ENCODE peak calls at places on chromosome 6, in seven cellular contexts. One of them, this sample, is unnamed.

GRCh38 chr6:134920422-134920821 is 29.5 kb downstream of the ALDH8A1 start:
- DNase-seq in amniotic stem cell: no peak
- DNase-seq in GM12878: no peak
- DNase-seq in SK-N-DZ: no peak
- DNase-seq in COR-L47: no peak
- DNase-seq in NCI-H345: no peak
- DNase-seq in HEK293T: no peak
- DNase-seq in this sample: no peak

GRCh38 chr6:148240463-148240845 is 102.2 kb upstream of the SASH1 start:
- DNase-seq in SK-N-DZ: no peak
- DNase-seq in amniotic stem cell: no peak
- DNase-seq in NCI-H345: no peak
- DNase-seq in GM12878: no peak
- DNase-seq in HEK293T: no peak
- DNase-seq in COR-L47: no peak
- DNase-seq in this sample: no peak

GRCh38 chr6:152595507-152595906 is 41.7 kb downstream of the SYNE1 start:
- DNase-seq in HEK293T: peak; percentile 45
- DNase-seq in amniotic stem cell: no peak
- DNase-seq in COR-L47: no peak
- DNase-seq in GM12878: no peak
- DNase-seq in NCI-H345: no peak
- DNase-seq in SK-N-DZ: no peak
- DNase-seq in this sample: no peak

GRCh38 chr6:115838763-115839401 is 221.8 kb downstream of the FRK start:
- DNase-seq in amniotic stem cell: no peak
- DNase-seq in HEK293T: peak; percentile 69
- DNase-seq in COR-L47: peak; percentile 25
- DNase-seq in SK-N-DZ: peak; percentile 20
- DNase-seq in GM12878: no peak
- DNase-seq in NCI-H345: no peak
- DNase-seq in this sample: peak; percentile 40

GRCh38 chr6:47308674-47309325 is 905 bp downstream of the TNFRSF21 start:
- DNase-seq in HEK293T: peak; percentile 43
- DNase-seq in NCI-H345: peak; percentile 13
- DNase-seq in SK-N-DZ: peak; percentile 39
- DNase-seq in GM12878: no peak
- DNase-seq in COR-L47: no peak
- DNase-seq in amniotic stem cell: no peak
- DNase-seq in this sample: no peak

GRCh38 chr6:144335315-144335861 is 50.3 kb downstream of the UTRN start:
- DNase-seq in amniotic stem cell: no peak
- DNase-seq in COR-L47: no peak
- DNase-seq in SK-N-DZ: no peak
- DNase-seq in NCI-H345: no peak
- DNase-seq in GM12878: no peak
- DNase-seq in HEK293T: no peak
- DNase-seq in this sample: peak; percentile 59

GRCh38 chr6:127111526-127111925 is 6.9 kb upstream of the RSPO3 start:
- DNase-seq in SK-N-DZ: no peak
- DNase-seq in amniotic stem cell: no peak
- DNase-seq in NCI-H345: no peak
- DNase-seq in HEK293T: no peak
- DNase-seq in GM12878: no peak
- DNase-seq in COR-L47: no peak
- DNase-seq in this sample: no peak

GRCh38 chr6:41974281-41974825 is 32.7 kb upstream of the CCND3 start:
- DNase-seq in SK-N-DZ: no peak
- DNase-seq in amniotic stem cell: no peak
- DNase-seq in COR-L47: no peak
- DNase-seq in HEK293T: no peak
- DNase-seq in GM12878: no peak
- DNase-seq in NCI-H345: no peak
- DNase-seq in this sample: no peak

GRCh38 chr6:157574851-157575424 is 193.9 kb downstream of the ZDHHC14 start:
- DNase-seq in GM12878: no peak
- DNase-seq in amniotic stem cell: no peak
- DNase-seq in HEK293T: no peak
- DNase-seq in COR-L47: no peak
- DNase-seq in SK-N-DZ: no peak
- DNase-seq in NCI-H345: no peak
- DNase-seq in this sample: no peak

GRCh38 chr6:158938811-158939254 is 61.2 kb downstream of the RSPH3 start:
- DNase-seq in SK-N-DZ: no peak
- DNase-seq in NCI-H345: no peak
- DNase-seq in GM12878: no peak
- DNase-seq in HEK293T: no peak
- DNase-seq in COR-L47: no peak
- DNase-seq in amniotic stem cell: no peak
- DNase-seq in this sample: peak; percentile 54

GRCh38 chr6:162032620-162033019 is 694.9 kb downstream of the PRKN start:
- DNase-seq in HEK293T: no peak
- DNase-seq in GM12878: no peak
- DNase-seq in COR-L47: no peak
- DNase-seq in amniotic stem cell: no peak
- DNase-seq in NCI-H345: no peak
- DNase-seq in SK-N-DZ: no peak
- DNase-seq in this sample: peak; percentile 81

This sample was measured in NB4.